ENCODE peak calls at places on chromosomes 4 and X, in eight cellular contexts. C is GM23248; E is CD8-positive, alpha-beta T cell; S is SJSA1; T is HFF-Myc; R is fibroblast of lung; G is NB4; Z is coronary artery. I is an unnamed sample.

GRCh38 chr4:83342476-83342875 is 7.8 kb upstream of the HPSE start:
- DNase-seq in C (no peak), E (no peak), S (no peak), T (no peak), R (no peak), G (no peak), Z (no peak), I (no peak)

GRCh38 chrX:3609800-3610199 is 103.6 kb downstream of the PRKX start:
- DNase-seq in C (peak), E (no peak), S (no peak), T (no peak), R (peak), G (no peak), Z (no peak), I (no peak)

GRCh38 chrX:74438771-74439170 is 17.5 kb downstream of the SLC16A2 start:
- DNase-seq in C (no peak), E (no peak), S (no peak), T (no peak), R (no peak), G (no peak), Z (no peak), I (no peak)

GRCh38 chrX:84362184-84362838 is 139.9 kb downstream of the HDX start:
- DNase-seq in C (peak), E (no peak), S (no peak), T (no peak), R (no peak), G (no peak), Z (no peak), I (no peak)

GRCh38 chr4:63348735-63349673 is 1060.2 kb downstream of the TECRL start:
- DNase-seq in C (no peak), E (no peak), S (peak), T (no peak), R (no peak), G (no peak), Z (no peak), I (no peak)

GRCh38 chr4:55663145-55663544 is 27.0 kb upstream of the NMU start:
- DNase-seq in C (no peak), E (no peak), S (no peak), T (no peak), R (no peak), G (no peak), Z (no peak), I (no peak)

GRCh38 chr4:14196141-14196540 is 568.6 kb upstream of the BOD1L1 start:
- DNase-seq in C (peak), E (no peak), S (no peak), T (no peak), R (peak), G (peak), Z (no peak), I (no peak)

GRCh38 chr4:19944806-19945205 is 306.9 kb upstream of the SLIT2 start:
- DNase-seq in C (no peak), E (no peak), S (no peak), T (no peak), R (no peak), G (no peak), Z (no peak), I (no peak)

GRCh38 chrX:47540754-47541538 is 20.1 kb upstream of the ARAF start:
- DNase-seq in C (peak), E (no peak), S (peak), T (peak), R (peak), G (peak), Z (peak), I (no peak)

GRCh38 chr4:101418055-101418454 is 70.7 kb upstream of the PPP3CA start:
- DNase-seq in C (no peak), E (peak), S (no peak), T (no peak), R (peak), G (peak), Z (no peak), I (peak)

GRCh38 chr4:82842593-82842992 is 44.0 kb upstream of the SCD5 start:
- DNase-seq in C (peak), E (no peak), S (no peak), T (no peak), R (no peak), G (peak), Z (no peak), I (no peak)

GRCh38 chr4:113784497-113785254 is 23.1 kb upstream of the CAMK2D start:
- DNase-seq in C (peak), E (no peak), S (no peak), T (peak), R (peak), G (peak), Z (no peak), I (no peak)

GRCh38 chrX:152139589-152139988 is 1.2 kb upstream of the MAGEA10 start:
- DNase-seq in C (no peak), E (no peak), S (no peak), T (no peak), R (no peak), G (no peak), Z (no peak), I (no peak)

GRCh38 chrX:2609431-2610238 is 81.5 kb upstream of the CD99 start:
- DNase-seq in C (peak), E (no peak), S (no peak), T (no peak), R (peak), G (no peak), Z (no peak), I (no peak)

GRCh38 chrX:94751611-94752010 is 1077.6 kb downstream of the FAM133A start:
- DNase-seq in C (no peak), E (no peak), S (no peak), T (no peak), R (no peak), G (peak), Z (no peak), I (no peak)

GRCh38 chr4:185578284-185578683 is 43.0 kb upstream of the PDLIM3 start:
- DNase-seq in C (no peak), E (no peak), S (no peak), T (no peak), R (no peak), G (no peak), Z (no peak), I (no peak)

GRCh38 chrX:47145408-47146120 is 543 bp downstream of the RBM10 start:
- DNase-seq in C (peak), E (no peak), S (no peak), T (no peak), R (no peak), G (peak), Z (no peak), I (no peak)

GRCh38 chr4:27702710-27703431 is 842.2 kb downstream of the STIM2 start:
- DNase-seq in C (peak), E (no peak), S (no peak), T (no peak), R (peak), G (peak), Z (no peak), I (no peak)

DNA sequence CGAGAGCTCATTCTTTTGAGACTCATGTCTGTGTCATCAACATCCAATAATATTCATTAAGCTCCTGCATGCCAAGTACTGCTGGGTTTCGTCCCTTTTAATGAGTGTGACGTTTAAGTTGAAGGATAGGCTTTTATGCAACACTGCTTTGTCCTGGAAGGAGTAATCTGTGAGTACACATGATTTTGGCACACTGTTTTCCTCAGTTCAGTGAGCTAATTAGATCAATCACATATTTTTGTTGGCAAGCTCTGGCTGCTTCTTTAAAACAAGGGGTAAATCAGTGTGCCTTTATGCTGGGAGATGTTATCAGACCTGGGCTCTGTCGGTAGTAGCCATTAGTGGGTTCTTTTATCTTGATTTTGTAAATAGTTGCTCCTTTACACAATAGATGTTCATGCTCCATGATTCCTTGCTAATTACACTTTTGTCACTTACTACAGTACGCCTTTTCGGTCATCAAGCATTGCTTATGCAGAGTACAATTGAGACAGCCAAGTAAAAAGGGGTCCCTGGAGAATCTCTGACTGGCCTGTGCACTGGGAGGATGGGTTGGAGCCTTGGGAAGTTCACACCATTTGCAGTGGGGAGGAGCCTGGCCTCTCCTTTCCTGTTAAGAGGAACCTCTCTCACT is 132.6 kb downstream of the FHIP1A start:
- DNase-seq in C (peak), E (no peak), S (no peak), T (peak), R (peak), G (no peak), Z (no peak), I (no peak)
- H3K4me3 ChIP-seq in C (peak), E (no peak), S (no peak), T (no peak), R (no peak), G (no peak), Z (no peak), I (no peak)

DNA sequence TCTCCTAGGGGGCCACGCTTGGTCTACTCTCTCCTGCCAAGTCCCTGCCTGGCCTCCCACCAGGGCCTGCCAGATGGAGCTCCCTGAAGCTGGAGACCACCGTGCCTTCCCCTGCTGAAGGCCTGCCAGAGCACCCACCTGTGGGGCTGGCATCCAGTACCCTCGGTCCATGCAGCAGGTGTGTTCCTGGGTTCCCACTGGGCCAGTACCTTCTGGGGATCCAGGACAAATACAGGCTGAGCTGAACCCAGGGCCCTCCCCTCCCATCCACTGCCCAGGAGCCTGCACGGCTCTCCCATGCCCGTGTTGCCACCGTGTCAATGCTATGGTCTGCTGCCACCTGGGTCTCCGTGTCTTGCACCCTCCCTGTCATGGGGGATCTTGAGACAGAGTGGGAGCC is 68.8 kb downstream of the ABLIM2 start:
- DNase-seq in C (no peak), E (no peak), S (no peak), T (no peak), R (no peak), G (no peak), Z (no peak), I (no peak)
- H3K4me3 ChIP-seq in C (no peak), E (no peak), S (no peak), T (no peak), R (no peak), G (no peak), Z (no peak), I (no peak)

GRCh38 chr4:78627046-78627965 is 75.7 kb downstream of the ANXA3 start:
- DNase-seq in C (no peak), E (no peak), S (no peak), T (no peak), R (peak), G (no peak), Z (no peak), I (no peak)
- H3K4me3 ChIP-seq in C (no peak), E (no peak), S (no peak), T (no peak), R (no peak), G (no peak), Z (no peak), I (no peak)

GRCh38 chr4:8128096-8128856 is 30.3 kb downstream of the ABLIM2 start:
- DNase-seq in C (no peak), E (no peak), S (no peak), T (no peak), R (no peak), G (no peak), Z (no peak), I (no peak)
- H3K4me3 ChIP-seq in C (no peak), E (no peak), S (no peak), T (no peak), R (no peak), G (no peak), Z (no peak), I (no peak)

DNA sequence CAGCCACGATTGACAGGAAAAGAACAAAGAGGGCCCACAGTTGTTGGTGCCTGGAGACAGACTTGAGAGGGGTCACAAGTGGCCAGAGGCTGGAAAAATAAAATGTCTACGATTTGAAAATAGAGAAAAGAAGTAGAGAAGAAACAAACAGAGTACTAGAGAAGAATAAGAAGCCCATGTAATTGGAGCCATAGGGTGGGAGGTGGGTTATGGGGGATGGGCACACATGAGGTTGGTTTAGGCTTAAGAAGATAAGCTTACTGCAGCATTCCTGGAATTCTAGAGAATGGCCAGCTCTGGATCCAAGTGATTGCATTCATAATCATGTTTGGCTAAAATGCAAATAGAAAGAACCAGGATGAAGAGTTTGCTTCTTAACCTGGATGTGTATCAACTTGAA is 210.7 kb downstream of the MAML3 start:
- DNase-seq in C (no peak), E (no peak), S (no peak), T (no peak), R (peak), G (no peak), Z (no peak), I (no peak)
- H3K4me3 ChIP-seq in C (no peak), E (no peak), S (no peak), T (no peak), R (no peak), G (no peak), Z (no peak), I (no peak)

GRCh38 chr4:88230953-88231835 is 53.2 kb downstream of the PPM1K start:
- DNase-seq in C (peak), E (no peak), S (no peak), T (no peak), R (no peak), G (no peak), Z (no peak), I (no peak)
- H3K4me3 ChIP-seq in C (peak), E (peak), S (peak), T (peak), R (peak), G (no peak), Z (peak), I (no peak)